ENCODE peak calls at places on chromosome 19, in seven cellular contexts. One of them, this sample, is unnamed.

GRCh38 chr19:49333426-49334288 is 1.5 kb upstream of the CD37 start:
- DNase-seq in endodermal cell: peak
- DNase-seq in neural progenitor cell: no peak
- DNase-seq in right cardiac atrium: no peak
- DNase-seq in HCT116: no peak
- DNase-seq in left ventricle myocardium inferior: no peak
- DNase-seq in activated T-cell treated with anti-CD3 and anti-CD28 coated beads for 4 hours: peak
- DNase-seq in this sample: no peak

GRCh38 chr19:53131085-53131484 is 1.6 kb downstream of the ZNF415 start:
- DNase-seq in endodermal cell: no peak
- DNase-seq in neural progenitor cell: peak
- DNase-seq in right cardiac atrium: no peak
- DNase-seq in HCT116: no peak
- DNase-seq in left ventricle myocardium inferior: no peak
- DNase-seq in activated T-cell treated with anti-CD3 and anti-CD28 coated beads for 4 hours: no peak
- DNase-seq in this sample: no peak

GRCh38 chr19:28393574-28394336 is 819.2 kb downstream of the UQCRFS1 start:
- DNase-seq in endodermal cell: peak
- DNase-seq in neural progenitor cell: peak
- DNase-seq in right cardiac atrium: no peak
- DNase-seq in HCT116: no peak
- DNase-seq in left ventricle myocardium inferior: no peak
- DNase-seq in activated T-cell treated with anti-CD3 and anti-CD28 coated beads for 4 hours: no peak
- DNase-seq in this sample: no peak

GRCh38 chr19:31294189-31294588 is 55.0 kb downstream of the TSHZ3 start:
- DNase-seq in endodermal cell: no peak
- DNase-seq in neural progenitor cell: no peak
- DNase-seq in right cardiac atrium: no peak
- DNase-seq in HCT116: no peak
- DNase-seq in left ventricle myocardium inferior: no peak
- DNase-seq in activated T-cell treated with anti-CD3 and anti-CD28 coated beads for 4 hours: no peak
- DNase-seq in this sample: no peak

GRCh38 chr19:18020212-18021067 is 12.5 kb downstream of the ARRDC2 start:
- DNase-seq in endodermal cell: no peak
- DNase-seq in neural progenitor cell: no peak
- DNase-seq in right cardiac atrium: peak
- DNase-seq in HCT116: no peak
- DNase-seq in left ventricle myocardium inferior: peak
- DNase-seq in activated T-cell treated with anti-CD3 and anti-CD28 coated beads for 4 hours: no peak
- DNase-seq in this sample: no peak

GRCh38 chr19:38699647-38700349 is 44.5 kb downstream of the CAPN12 start:
- DNase-seq in endodermal cell: no peak
- DNase-seq in neural progenitor cell: no peak
- DNase-seq in right cardiac atrium: no peak
- DNase-seq in HCT116: no peak
- DNase-seq in left ventricle myocardium inferior: no peak
- DNase-seq in activated T-cell treated with anti-CD3 and anti-CD28 coated beads for 4 hours: no peak
- DNase-seq in this sample: no peak

GRCh38 chr19:34193439-34193838 is 21.1 kb downstream of the LSM14A start:
- DNase-seq in endodermal cell: no peak
- DNase-seq in neural progenitor cell: no peak
- DNase-seq in right cardiac atrium: no peak
- DNase-seq in HCT116: no peak
- DNase-seq in left ventricle myocardium inferior: no peak
- DNase-seq in activated T-cell treated with anti-CD3 and anti-CD28 coated beads for 4 hours: no peak
- DNase-seq in this sample: no peak

GRCh38 chr19:2548966-2549365 is 73.0 kb downstream of the GADD45B start:
- DNase-seq in endodermal cell: no peak
- DNase-seq in neural progenitor cell: no peak
- DNase-seq in right cardiac atrium: no peak
- DNase-seq in HCT116: no peak
- DNase-seq in left ventricle myocardium inferior: peak
- DNase-seq in activated T-cell treated with anti-CD3 and anti-CD28 coated beads for 4 hours: no peak
- DNase-seq in this sample: no peak

GRCh38 chr19:3346677-3347353 is 19.6 kb upstream of the NFIC start:
- DNase-seq in endodermal cell: peak
- DNase-seq in neural progenitor cell: no peak
- DNase-seq in right cardiac atrium: peak
- DNase-seq in HCT116: no peak
- DNase-seq in left ventricle myocardium inferior: peak
- DNase-seq in activated T-cell treated with anti-CD3 and anti-CD28 coated beads for 4 hours: no peak
- DNase-seq in this sample: no peak

GRCh38 chr19:23802290-23802689 is 43.6 kb upstream of the ZNF681 start:
- DNase-seq in endodermal cell: no peak
- DNase-seq in neural progenitor cell: no peak
- DNase-seq in right cardiac atrium: no peak
- DNase-seq in HCT116: no peak
- DNase-seq in left ventricle myocardium inferior: no peak
- DNase-seq in activated T-cell treated with anti-CD3 and anti-CD28 coated beads for 4 hours: no peak
- DNase-seq in this sample: no peak

GRCh38 chr19:40335855-40336700 is 12.1 kb downstream of the C19orf47 start:
- DNase-seq in endodermal cell: no peak
- DNase-seq in neural progenitor cell: no peak
- DNase-seq in right cardiac atrium: no peak
- DNase-seq in HCT116: no peak
- DNase-seq in left ventricle myocardium inferior: no peak
- DNase-seq in activated T-cell treated with anti-CD3 and anti-CD28 coated beads for 4 hours: no peak
- DNase-seq in this sample: no peak

GRCh38 chr19:7541481-7541824 is 5.9 kb downstream of the PNPLA6 start:
- DNase-seq in endodermal cell: no peak
- DNase-seq in neural progenitor cell: no peak
- DNase-seq in right cardiac atrium: no peak
- DNase-seq in HCT116: no peak
- DNase-seq in left ventricle myocardium inferior: no peak
- DNase-seq in activated T-cell treated with anti-CD3 and anti-CD28 coated beads for 4 hours: no peak
- DNase-seq in this sample: no peak

GRCh38 chr19:30565680-30566079 is 193.5 kb downstream of the ZNF536 start:
- DNase-seq in endodermal cell: peak
- DNase-seq in neural progenitor cell: no peak
- DNase-seq in right cardiac atrium: no peak
- DNase-seq in HCT116: no peak
- DNase-seq in left ventricle myocardium inferior: no peak
- DNase-seq in activated T-cell treated with anti-CD3 and anti-CD28 coated beads for 4 hours: no peak
- DNase-seq in this sample: no peak

GRCh38 chr19:18257503-18258470 is 16.5 kb downstream of the IQCN start:
- DNase-seq in endodermal cell: no peak
- DNase-seq in neural progenitor cell: no peak
- DNase-seq in right cardiac atrium: no peak
- DNase-seq in HCT116: no peak
- DNase-seq in left ventricle myocardium inferior: no peak
- DNase-seq in activated T-cell treated with anti-CD3 and anti-CD28 coated beads for 4 hours: no peak
- DNase-seq in this sample: no peak

GRCh38 chr19:17244618-17245534 is 843 bp downstream of the NR2F6 start:
- DNase-seq in endodermal cell: peak
- DNase-seq in neural progenitor cell: peak
- DNase-seq in right cardiac atrium: peak
- DNase-seq in HCT116: no peak
- DNase-seq in left ventricle myocardium inferior: peak
- DNase-seq in activated T-cell treated with anti-CD3 and anti-CD28 coated beads for 4 hours: no peak
- DNase-seq in this sample: no peak

GRCh38 chr19:42098781-42099180 is 22.8 kb downstream of the ZNF574 start:
- DNase-seq in endodermal cell: no peak
- DNase-seq in neural progenitor cell: no peak
- DNase-seq in right cardiac atrium: no peak
- DNase-seq in HCT116: no peak
- DNase-seq in left ventricle myocardium inferior: no peak
- DNase-seq in activated T-cell treated with anti-CD3 and anti-CD28 coated beads for 4 hours: no peak
- DNase-seq in this sample: no peak